ENCODE peak calls at places on chromosomes 13 and 19, in four cellular contexts. One of them, this sample, is unnamed. For H3K79me2, the result is how much of the 10 kb centered on the place peaks cover.

GRCh38 chr13:110971486-110971885 is 56.6 kb upstream of the ANKRD10 start:
- DNase-seq in H1: no peak
- DNase-seq in mesendoderm: no peak
- DNase-seq in PC-3: peak
- DNase-seq in this sample: no peak

GRCh38 chr13:67155898-67156717 is 74.0 kb downstream of the PCDH9 start:
- DNase-seq in mesendoderm: no peak
- DNase-seq in H1: no peak
- DNase-seq in PC-3: no peak
- DNase-seq in this sample: no peak

GRCh38 chr19:45526143-45526542 is 18.9 kb downstream of the VASP start:
- DNase-seq in mesendoderm: peak
- DNase-seq in H1: peak
- DNase-seq in PC-3: peak
- DNase-seq in this sample: no peak

GRCh38 chr19:1252818-1253513 is 4.6 kb downstream of the MIDN start:
- DNase-seq in PC-3: peak
- DNase-seq in H1: no peak
- DNase-seq in mesendoderm: peak
- DNase-seq in this sample: no peak

GRCh38 chr19:54560881-54561385 is 12.7 kb upstream of the LILRA2 start:
- DNase-seq in mesendoderm: no peak
- DNase-seq in PC-3: peak
- DNase-seq in H1: no peak
- DNase-seq in this sample: no peak

GRCh38 chr19:58407658-58408151 is 744 bp upstream of the ZNF584 start:
- DNase-seq in H1: no peak
- DNase-seq in mesendoderm: peak
- DNase-seq in PC-3: no peak
- DNase-seq in this sample: no peak

GRCh38 chr13:113117335-113117872 is 5.2 kb upstream of the F10 start:
- DNase-seq in mesendoderm: peak
- DNase-seq in PC-3: peak
- DNase-seq in H1: no peak
- DNase-seq in this sample: no peak

GRCh38 chr19:10113592-10113963 is 2.1 kb downstream of the P2RY11 start:
- DNase-seq in mesendoderm: peak
- DNase-seq in H1: peak
- DNase-seq in PC-3: peak
- DNase-seq in this sample: no peak

GRCh38 chr13:57123660-57124059 is 17.1 kb upstream of the PRR20A start:
- DNase-seq in H1: no peak
- DNase-seq in PC-3: no peak
- DNase-seq in mesendoderm: no peak
- DNase-seq in this sample: no peak

GRCh38 chr13:80973721-80974120 is 632.8 kb upstream of the SPRY2 start:
- DNase-seq in mesendoderm: no peak
- DNase-seq in H1: no peak
- DNase-seq in PC-3: peak
- DNase-seq in this sample: no peak

GRCh38 chr13:23378009-23378632 is 55.4 kb downstream of the SACS start:
- DNase-seq in mesendoderm: peak
- DNase-seq in PC-3: peak
- DNase-seq in H1: no peak
- DNase-seq in this sample: peak

GRCh38 chr19:55442372-55443044 is 592 bp downstream of the SHISA7 start:
- DNase-seq in PC-3: no peak
- DNase-seq in mesendoderm: no peak
- DNase-seq in H1: peak
- DNase-seq in this sample: no peak

GRCh38 chr13:102255409-102255808 is 146.4 kb downstream of the FGF14 start:
- DNase-seq in H1: no peak
- DNase-seq in mesendoderm: no peak
- DNase-seq in PC-3: no peak
- DNase-seq in this sample: no peak

GRCh38 chr13:110012102-110012739 is 225.8 kb upstream of the IRS2 start:
- DNase-seq in mesendoderm: no peak
- DNase-seq in PC-3: peak
- DNase-seq in H1: no peak
- DNase-seq in this sample: peak

GRCh38 chr13:113912596-113912995 is 48.7 kb upstream of the GAS6 start:
- DNase-seq in mesendoderm: no peak
- DNase-seq in H1: no peak
- DNase-seq in PC-3: no peak
- DNase-seq in this sample: no peak

GRCh38 chr19:961866-962620 is 22.1 kb upstream of the WDR18 start:
- DNase-seq in PC-3: peak
- DNase-seq in H1: no peak
- DNase-seq in mesendoderm: no peak
- DNase-seq in this sample: no peak

GRCh38 chr19:48681127-48681470 is 8.3 kb upstream of the NTN5 start:
- DNase-seq in H1: no peak
- DNase-seq in mesendoderm: no peak
- DNase-seq in PC-3: no peak
- DNase-seq in this sample: no peak

GRCh38 chr19:18716857-18717256 is 33.4 kb downstream of the CRTC1 start:
- DNase-seq in PC-3: no peak
- DNase-seq in H1: no peak
- DNase-seq in mesendoderm: no peak
- DNase-seq in this sample: no peak

GRCh38 chr19:898663-899062 is 5.4 kb downstream of the RNU6-9 start:
- DNase-seq in PC-3: no peak
- DNase-seq in mesendoderm: no peak
- DNase-seq in H1: peak
- DNase-seq in this sample: no peak

GRCh38 chr13:24161010-24161775 is 673 bp downstream of the SPATA13 start:
- DNase-seq in mesendoderm: peak
- DNase-seq in H1: peak
- DNase-seq in PC-3: peak
- DNase-seq in this sample: no peak

GRCh38 chr13:100707818-100708740 is 33.5 kb upstream of the TMTC4 start:
- DNase-seq in mesendoderm: no peak
- DNase-seq in H1: no peak
- DNase-seq in PC-3: peak
- DNase-seq in this sample: no peak

GRCh38 chr13:101424381-101425155 is 8.3 kb upstream of the NALCN start:
- DNase-seq in H1: no peak
- DNase-seq in PC-3: peak
- DNase-seq in mesendoderm: no peak
- DNase-seq in this sample: no peak

GRCh38 chr19:44202470-44202869 is 9.9 kb upstream of the ZNF227 start:
- DNase-seq in PC-3: no peak
- DNase-seq in mesendoderm: no peak
- DNase-seq in H1: no peak
- DNase-seq in this sample: no peak

GRCh38 chr19:29583196-29584006 is 22.7 kb upstream of the POP4 start:
- DNase-seq in mesendoderm: no peak
- DNase-seq in PC-3: peak
- DNase-seq in H1: no peak
- DNase-seq in this sample: no peak

GRCh38 chr13:41416276-41416675 is 41.1 kb upstream of the RGCC start:
- DNase-seq in mesendoderm: no peak
- DNase-seq in H1: no peak
- DNase-seq in PC-3: no peak
- DNase-seq in this sample: no peak

GRCh38 chr19:58513694-58514563 is 2.1 kb upstream of the SLC27A5 start:
- DNase-seq in H1: peak
- DNase-seq in PC-3: peak
- DNase-seq in mesendoderm: peak
- DNase-seq in this sample: peak

DNA sequence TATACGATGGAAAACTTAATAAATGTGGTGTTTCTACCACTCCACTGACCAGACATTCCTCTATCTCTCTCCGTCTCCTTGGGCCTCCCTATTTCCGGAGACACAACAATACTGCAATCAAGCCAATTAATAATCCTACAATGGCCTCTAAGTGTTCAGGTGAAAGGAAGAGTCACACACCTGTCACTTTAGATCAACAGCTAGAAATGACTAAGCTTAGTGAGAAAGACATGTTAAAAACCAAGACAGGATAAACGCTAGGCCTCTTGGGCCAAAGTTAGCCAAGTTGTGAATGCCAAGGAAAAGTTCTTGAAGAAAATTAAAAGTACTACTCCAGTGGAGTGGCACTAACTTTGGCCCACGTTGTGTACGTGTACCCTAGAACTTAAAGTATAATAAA is 22.5 kb downstream of the ZDHHC20 start:
- DNase-seq in PC-3: no peak
- DNase-seq in H1: no peak
- DNase-seq in mesendoderm: no peak
- DNase-seq in this sample: no peak
- H3K79me2 ChIP-seq in PC-3: half or more
- H3K79me2 ChIP-seq in H1: under half
- H3K79me2 ChIP-seq in mesendoderm: under half
- H3K79me2 ChIP-seq in this sample: under half

DNA sequence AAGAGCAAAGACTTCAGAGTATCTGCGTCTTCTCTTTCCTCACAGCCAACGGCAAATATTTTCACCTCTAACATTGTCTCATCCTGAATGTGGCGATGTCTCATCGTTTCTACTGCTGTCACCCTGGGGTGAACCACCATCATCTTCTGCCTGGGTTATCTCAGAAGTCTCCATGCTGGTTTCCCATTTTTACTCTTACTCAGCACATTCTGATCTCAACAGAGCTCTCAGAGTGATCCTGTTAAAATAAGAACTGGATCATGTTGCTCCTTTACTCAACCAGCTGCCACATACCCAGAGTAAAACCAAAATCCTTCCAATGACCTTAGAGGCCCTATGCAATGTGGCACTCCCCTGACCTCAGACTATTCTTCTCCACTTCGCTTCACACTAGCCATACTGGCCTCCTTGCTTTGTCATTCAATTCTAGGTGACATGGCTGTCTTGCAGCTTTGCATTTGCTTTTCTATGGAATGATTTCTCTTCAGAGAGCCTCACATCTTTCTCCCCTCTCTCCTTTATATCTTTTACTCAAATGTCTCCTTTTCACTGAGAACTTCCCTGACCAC is 7.8 kb upstream of the OLFM4 start:
- DNase-seq in mesendoderm: no peak
- DNase-seq in PC-3: no peak
- DNase-seq in H1: no peak
- DNase-seq in this sample: no peak
- H3K79me2 ChIP-seq in mesendoderm: under half
- H3K79me2 ChIP-seq in PC-3: under half
- H3K79me2 ChIP-seq in H1: under half
- H3K79me2 ChIP-seq in this sample: under half

GRCh38 chr19:28534740-28535351 is 678.1 kb downstream of the UQCRFS1 start:
- DNase-seq in mesendoderm: no peak
- DNase-seq in PC-3: no peak
- DNase-seq in H1: no peak
- DNase-seq in this sample: no peak
- H3K79me2 ChIP-seq in mesendoderm: under half
- H3K79me2 ChIP-seq in PC-3: under half
- H3K79me2 ChIP-seq in H1: under half
- H3K79me2 ChIP-seq in this sample: under half

GRCh38 chr19:14528419-14529253 is 758 bp upstream of the TECR start:
- DNase-seq in PC-3: no peak
- DNase-seq in mesendoderm: no peak
- DNase-seq in H1: no peak
- DNase-seq in this sample: no peak

GRCh38 chr19:14533450-14533849 is 4.1 kb downstream of the TECR start:
- DNase-seq in mesendoderm: no peak
- DNase-seq in H1: no peak
- DNase-seq in PC-3: no peak
- DNase-seq in this sample: no peak

GRCh38 chr19:14529254-14530004 is at the start of gene TECR:
- DNase-seq in H1: peak
- DNase-seq in PC-3: peak
- DNase-seq in mesendoderm: peak
- DNase-seq in this sample: peak

GRCh38 chr19:14530505-14530904 is 1.1 kb downstream of the TECR start:
- DNase-seq in mesendoderm: no peak
- DNase-seq in PC-3: no peak
- DNase-seq in H1: no peak
- DNase-seq in this sample: no peak

GRCh38 chr19:14530005-14530348 is 583 bp downstream of the TECR start:
- DNase-seq in PC-3: no peak
- DNase-seq in H1: no peak
- DNase-seq in mesendoderm: peak
- DNase-seq in this sample: no peak
- H3K79me2 ChIP-seq in PC-3: half or more
- H3K79me2 ChIP-seq in H1: under half
- H3K79me2 ChIP-seq in mesendoderm: under half
- H3K79me2 ChIP-seq in this sample: half or more

GRCh38 chr19:5150331-5150901 is 181.5 kb downstream of the KDM4B start:
- DNase-seq in H1: peak
- DNase-seq in mesendoderm: no peak
- DNase-seq in PC-3: no peak
- DNase-seq in this sample: no peak

GRCh38 chr19:5147971-5148793 is 179.3 kb downstream of the KDM4B start:
- DNase-seq in mesendoderm: no peak
- DNase-seq in H1: no peak
- DNase-seq in PC-3: no peak
- DNase-seq in this sample: no peak

GRCh38 chr19:5148794-5149190 is 179.9 kb downstream of the KDM4B start:
- DNase-seq in PC-3: no peak
- DNase-seq in H1: peak
- DNase-seq in mesendoderm: no peak
- DNase-seq in this sample: no peak

GRCh38 chr19:5149930-5150329 is 181.0 kb downstream of the KDM4B start:
- DNase-seq in PC-3: no peak
- DNase-seq in H1: no peak
- DNase-seq in mesendoderm: no peak
- DNase-seq in this sample: no peak

DNA sequence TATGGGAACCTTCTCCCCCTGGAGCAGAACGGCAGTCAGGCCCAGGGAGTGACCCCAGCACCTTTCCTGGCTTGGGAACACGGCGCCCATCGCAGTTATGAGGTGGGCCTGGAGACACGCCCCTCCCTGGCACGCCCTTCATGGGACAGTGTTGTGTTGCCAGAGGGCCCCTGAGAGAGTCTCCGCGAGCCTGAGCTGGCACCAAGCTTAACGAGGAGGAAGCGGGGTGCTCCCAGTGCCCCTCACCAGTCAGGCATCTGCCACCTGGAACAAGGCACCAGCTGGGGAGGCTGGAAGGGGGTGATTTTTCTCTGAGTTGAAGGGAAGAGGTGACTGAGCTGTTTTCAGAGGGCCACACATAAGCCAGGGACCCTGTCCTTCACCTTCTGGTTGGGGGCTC is 180.6 kb downstream of the KDM4B start:
- DNase-seq in mesendoderm: no peak
- DNase-seq in H1: no peak
- DNase-seq in PC-3: no peak
- DNase-seq in this sample: no peak
- H3K79me2 ChIP-seq in mesendoderm: under half
- H3K79me2 ChIP-seq in H1: under half
- H3K79me2 ChIP-seq in PC-3: under half
- H3K79me2 ChIP-seq in this sample: under half

This sample was measured in keratinocyte.